ENCODE peak calls at places on chromosomes 13 and 19, in ten cellular contexts. M is ovary, K is foreskin fibroblast, E is AG04450, Q is esophagus squamous epithelium, W is choroid plexus epithelial cell, A is transverse colon, R is upper lobe of right lung, D is tibial artery, Z is uterus. I is an unnamed sample.
A peak's percentile ranks its signal among the peaks of the same experiment; 100 is the strongest.

GRCh38 chr19:48296963-48297734 is 27.3 kb downstream of the ZNF114 start:
- DNase-seq in M (no peak), K (no peak), E (no peak), Q (no peak), W (no peak), A (no peak), R (no peak), D (no peak), Z (no peak), I (no peak)

GRCh38 chr19:51462276-51462675 is 4.0 kb upstream of the SIGLEC8 start:
- DNase-seq in M (no peak), K (no peak), E (no peak), Q (no peak), W (no peak), A (no peak), R (no peak), D (no peak), Z (no peak), I (no peak)

GRCh38 chr13:25882732-25883357 is 169.0 kb downstream of the SHISA2 start:
- DNase-seq in M (no peak), K (no peak), E (no peak), Q (no peak), W (peak; percentile 78), A (no peak), R (no peak), D (no peak), Z (no peak), I (no peak)

GRCh38 chr13:43261018-43261417 is 237.6 kb downstream of the DNAJC15 start:
- DNase-seq in M (no peak), K (peak; percentile 78), E (peak; percentile 48), Q (no peak), W (peak; percentile 69), A (no peak), R (no peak), D (no peak), Z (no peak), I (peak; percentile 53)

GRCh38 chr19:55383789-55384575 is at the start of gene TMEM238:
- DNase-seq in M (peak; percentile 76), K (peak; percentile 71), E (no peak), Q (no peak), W (peak; percentile 80), A (peak; percentile 84), R (peak; percentile 90), D (no peak), Z (peak; percentile 47), I (no peak)

GRCh38 chr13:112903606-112904195 is 65.3 kb upstream of the MCF2L start:
- DNase-seq in M (peak; percentile 4), K (no peak), E (no peak), Q (no peak), W (no peak), A (no peak), R (no peak), D (no peak), Z (no peak), I (no peak)

GRCh38 chr13:113783966-113784644 is 25.1 kb downstream of the TMEM255B start:
- DNase-seq in M (peak; percentile 7), K (no peak), E (no peak), Q (no peak), W (no peak), A (no peak), R (peak; percentile 40), D (no peak), Z (no peak), I (no peak)

GRCh38 chr19:35742121-35742724 is at the start of gene IGFLR1:
- DNase-seq in M (no peak), K (no peak), E (no peak), Q (no peak), W (no peak), A (peak; percentile 67), R (no peak), D (no peak), Z (no peak), I (no peak)

GRCh38 chr19:4534836-4535658 is at the start of gene PLIN5:
- DNase-seq in M (peak; percentile 97), K (no peak), E (no peak), Q (no peak), W (peak; percentile 65), A (peak; percentile 84), R (peak; percentile 93), D (no peak), Z (peak; percentile 59), I (no peak)
- TF ChIP-seq CTCF in M (no peak), K (no peak), E (no peak), Q (no peak), W (no peak), A (no peak), R (no peak), D (no peak), Z (no peak), I (no peak)

GRCh38 chr19:34484328-34484727 is 2.8 kb downstream of the WTIP start:
- DNase-seq in M (peak; percentile 33), K (no peak), E (no peak), Q (no peak), W (no peak), A (no peak), R (peak; percentile 56), D (peak; percentile 84), Z (no peak), I (no peak)

GRCh38 chr19:34480971-34481821 is at the start of gene WTIP:
- DNase-seq in M (peak; percentile 92), K (peak; percentile 92), E (peak; percentile 80), Q (no peak), W (peak; percentile 91), A (peak; percentile 41), R (peak; percentile 89), D (peak; percentile 89), Z (peak; percentile 73), I (peak; percentile 36)

GRCh38 chr19:34482380-34483250 is 1.1 kb downstream of the WTIP start:
- DNase-seq in M (peak; percentile 64), K (peak; percentile 41), E (no peak), Q (no peak), W (peak; percentile 54), A (no peak), R (no peak), D (peak; percentile 68), Z (no peak), I (no peak)

GRCh38 chr19:34480491-34480890 is 1.1 kb upstream of the WTIP start:
- DNase-seq in M (no peak), K (no peak), E (no peak), Q (no peak), W (no peak), A (no peak), R (no peak), D (peak; percentile 64), Z (no peak), I (no peak)

DNA sequence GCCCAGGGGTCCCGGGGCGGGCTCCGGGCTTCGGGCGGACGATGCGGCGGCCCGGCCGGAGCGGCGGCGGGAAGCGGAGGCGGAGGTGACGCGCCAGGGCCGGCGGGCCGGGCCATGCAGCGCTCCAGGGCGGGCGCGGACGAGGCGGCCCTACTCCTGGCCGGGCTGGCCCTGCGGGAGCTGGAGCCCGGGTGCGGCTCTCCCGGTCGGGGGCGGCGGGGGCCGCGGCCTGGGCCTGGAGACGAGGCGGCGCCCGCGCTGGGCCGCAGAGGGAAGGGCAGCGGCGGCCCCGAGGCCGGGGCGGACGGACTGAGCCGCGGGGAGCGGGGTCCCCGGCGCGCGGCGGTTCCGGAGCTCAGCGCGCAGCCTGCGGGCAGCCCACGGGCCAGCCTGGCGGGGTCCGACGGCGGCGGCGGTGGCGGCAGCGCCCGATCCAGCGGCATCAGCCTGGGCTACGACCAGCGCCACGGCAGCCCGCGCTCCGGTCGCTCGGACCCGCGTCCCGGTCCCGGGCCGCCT is 362 bp downstream of the WTIP start:
- DNase-seq in M (no peak), K (peak; percentile 64), E (no peak), Q (no peak), W (peak; percentile 70), A (no peak), R (peak; percentile 71), D (peak; percentile 75), Z (no peak), I (no peak)
- H3K4me3 ChIP-seq in M (peak overlapping the region; percentile 45), K (peak overlapping the region; percentile 76), E (peak overlapping the region; percentile 87), Q (peak overlapping the region; percentile 82), W (peak overlapping the region; percentile 70), A (peak overlapping the region; percentile 59), R (peak overlapping the region; percentile 60), D (peak overlapping the region; percentile 85), Z (peak overlapping the region; percentile 38), I (peak overlapping the region; percentile 78)

GRCh38 chr19:54172764-54173699 is at the start of gene TMC4:
- DNase-seq in M (no peak), K (no peak), E (no peak), Q (no peak), W (peak; percentile 28), A (peak; percentile 85), R (peak; percentile 88), D (no peak), Z (no peak), I (no peak)
- TF ChIP-seq CTCF in M (no peak), K (no peak), E (no peak), Q (peak; percentile 47), W (no peak), A (peak; percentile 51), R (peak; percentile 25), D (no peak), Z (no peak), I (no peak)

DNA sequence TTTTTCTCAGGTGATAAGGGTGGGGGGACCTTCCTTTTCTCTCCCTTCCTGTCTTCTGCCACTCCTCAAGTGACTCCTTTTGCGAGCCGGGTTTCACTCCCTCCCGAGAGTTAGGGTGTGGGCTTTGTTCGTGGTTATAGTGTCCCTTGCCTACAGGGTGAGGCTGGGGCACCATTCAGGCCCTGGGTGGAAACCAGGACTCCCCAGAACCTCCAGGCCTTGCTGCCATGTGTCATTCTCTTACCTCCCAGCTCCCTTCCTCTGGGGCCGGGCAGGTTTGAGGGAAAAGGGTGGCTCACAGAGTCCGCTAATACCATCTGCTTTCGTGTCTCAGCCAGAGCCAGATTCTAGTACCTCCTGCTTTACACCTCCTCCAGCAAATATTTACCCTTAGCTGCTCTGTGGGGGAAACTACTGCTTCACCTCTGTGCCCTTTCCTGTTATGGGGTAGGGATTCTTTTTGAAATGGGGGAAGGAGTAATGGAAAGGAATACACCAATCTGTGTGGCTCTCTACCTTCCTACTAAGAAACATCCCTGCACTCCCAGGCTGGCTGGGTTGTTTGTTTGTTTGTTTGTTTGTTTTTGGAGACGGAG is 2.8 kb downstream of the ACTN4 start:
- DNase-seq in M (no peak), K (no peak), E (no peak), Q (no peak), W (no peak), A (peak; percentile 75), R (no peak), D (no peak), Z (no peak), I (no peak)
- H3K4me3 ChIP-seq in M (peak overlapping the region; percentile 77), K (peak overlapping the region; percentile 96), E (peak overlapping the region; percentile 89), Q (peak overlapping the region; percentile 89), W (peak overlapping the region; percentile 98), A (peak overlapping the region; percentile 92), R (peak overlapping the region; percentile 88), D (peak overlapping the region; percentile 83), Z (peak overlapping the region; percentile 99), I (peak overlapping the region; percentile 98)

DNA sequence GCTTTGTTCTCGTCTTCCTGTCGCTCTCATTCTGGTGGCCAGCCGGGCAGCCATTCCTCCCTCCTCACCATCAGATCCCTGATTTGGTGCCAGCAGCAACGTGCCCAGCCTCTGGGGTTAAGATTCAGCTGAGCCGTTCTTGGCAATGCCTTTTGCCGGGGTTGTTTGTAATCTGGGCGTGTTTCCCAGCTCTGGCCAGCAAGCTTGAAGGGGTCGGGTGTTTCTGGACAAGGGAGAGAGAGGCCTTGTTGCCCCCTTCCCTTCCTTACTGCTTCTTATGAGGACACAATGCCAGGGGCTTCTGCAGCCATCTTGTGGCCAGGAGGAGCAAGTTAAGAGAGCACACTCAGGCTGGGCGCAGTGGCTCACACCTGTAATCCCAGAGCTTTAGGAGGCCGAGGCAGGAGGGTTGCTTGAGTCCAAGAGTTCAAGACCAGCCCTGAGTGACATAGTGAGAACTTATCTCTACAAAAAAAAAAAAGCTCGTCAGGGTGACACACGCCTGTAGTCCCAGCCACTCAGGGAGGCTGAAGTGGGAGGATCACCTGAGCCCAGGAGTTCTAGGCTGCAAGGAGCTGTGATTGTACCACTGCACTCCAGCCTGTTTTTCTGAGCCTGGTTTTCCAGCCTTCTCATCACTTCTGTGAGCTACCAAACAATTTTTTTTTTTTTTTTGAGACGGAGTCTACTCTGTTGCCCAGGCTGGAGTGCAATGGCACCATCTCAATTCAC is 10.7 kb upstream of the CRTC1 start:
- DNase-seq in M (no peak), K (no peak), E (no peak), Q (no peak), W (peak; percentile 49), A (no peak), R (no peak), D (peak; percentile 94), Z (no peak), I (no peak)
- TF ChIP-seq CTCF in M (no peak), K (peak; percentile 33), E (peak; percentile 46), Q (no peak), W (peak; percentile 50), A (no peak), R (peak; percentile 9), D (peak; percentile 41), Z (peak; percentile 17), I (peak; percentile 20)

I was measured in AG04449.